ENCODE peak calls at places on chromosome 6, in seven cellular contexts. X is stomach, J is HepG2, L is sigmoid colon, H is K562, M is esophagus muscularis mucosa, R is SK-N-SH. G is an unnamed sample.
A peak's percentile ranks its signal among the peaks of the same experiment; 100 is the strongest.

GRCh38 chr6:108762394-108762793 is 85.8 kb upstream of the ARMC2 start:
- DNase-seq in X (no peak), J (no peak), L (no peak), H (no peak), M (no peak), R (no peak), G (no peak)

GRCh38 chr6:139371421-139372253 is 2.8 kb downstream of the CITED2 start:
- DNase-seq in X (no peak), J (no peak), L (no peak), H (no peak), M (peak; percentile 7), R (no peak), G (no peak)

GRCh38 chr6:34115396-34116314 is 30.2 kb downstream of the GRM4 start:
- DNase-seq in X (no peak), J (no peak), L (no peak), H (peak; percentile 87), M (no peak), R (no peak), G (no peak)

GRCh38 chr6:23980965-23981364 is 145.1 kb upstream of the NRSN1 start:
- DNase-seq in X (no peak), J (no peak), L (no peak), H (no peak), M (no peak), R (no peak), G (no peak)

GRCh38 chr6:90028080-90028778 is 134.0 kb downstream of the GJA10 start:
- DNase-seq in X (no peak), J (no peak), L (no peak), H (no peak), M (no peak), R (peak; percentile 8), G (no peak)

GRCh38 chr6:44219053-44219814 is 2.5 kb downstream of the MYMX start:
- DNase-seq in X (peak; percentile 88), J (peak; percentile 80), L (peak; percentile 95), H (peak; percentile 90), M (peak; percentile 95), R (peak; percentile 92), G (peak; percentile 85)

GRCh38 chr6:64217721-64218603 is 582.4 kb downstream of the PHF3 start:
- DNase-seq in X (no peak), J (no peak), L (no peak), H (no peak), M (no peak), R (no peak), G (no peak)

GRCh38 chr6:83168556-83168955 is 24.5 kb downstream of the PGM3 start:
- DNase-seq in X (no peak), J (no peak), L (no peak), H (no peak), M (no peak), R (no peak), G (no peak)

GRCh38 chr6:107600936-107601335 is 111.0 kb downstream of the SOBP start:
- DNase-seq in X (peak; percentile 52), J (peak; percentile 18), L (no peak), H (no peak), M (no peak), R (no peak), G (peak; percentile 22)

GRCh38 chr6:15879372-15880261 is 216.8 kb upstream of the DTNBP1 start:
- DNase-seq in X (peak; percentile 39), J (no peak), L (peak; percentile 92), H (peak; percentile 42), M (no peak), R (peak; percentile 76), G (peak; percentile 66)

GRCh38 chr6:26327450-26328264 is 37.3 kb upstream of the BTN3A2 start:
- DNase-seq in X (no peak), J (peak; percentile 88), L (no peak), H (peak; percentile 43), M (no peak), R (peak; percentile 21), G (peak; percentile 28)

GRCh38 chr6:128731249-128732165 is 151.4 kb upstream of the LAMA2 start:
- DNase-seq in X (no peak), J (peak; percentile 56), L (no peak), H (no peak), M (no peak), R (peak; percentile 7), G (no peak)

GRCh38 chr6:128129679-128130078 is 228.8 kb upstream of the THEMIS start:
- DNase-seq in X (no peak), J (no peak), L (no peak), H (no peak), M (no peak), R (no peak), G (no peak)

GRCh38 chr6:24632573-24632972 is 13.4 kb downstream of the KIAA0319 start:
- DNase-seq in X (no peak), J (no peak), L (no peak), H (no peak), M (no peak), R (no peak), G (no peak)

GRCh38 chr6:71236926-71237425 is 51.6 kb upstream of the OGFRL1 start:
- DNase-seq in X (no peak), J (no peak), L (no peak), H (no peak), M (no peak), R (no peak), G (no peak)

GRCh38 chr6:5278047-5278446 is 16.7 kb downstream of the FARS2 start:
- DNase-seq in X (no peak), J (no peak), L (no peak), H (no peak), M (no peak), R (no peak), G (no peak)

GRCh38 chr6:110999634-111000270 is 17.9 kb downstream of the RPF2 start:
- DNase-seq in X (no peak), J (peak; percentile 22), L (no peak), H (no peak), M (no peak), R (no peak), G (no peak)

GRCh38 chr6:112149719-112150263 is 62.4 kb downstream of the FAM229B start:
- DNase-seq in X (no peak), J (no peak), L (no peak), H (no peak), M (no peak), R (peak; percentile 49), G (no peak)

GRCh38 chr6:161085246-161085645 is 93.7 kb downstream of the MAP3K4 start:
- DNase-seq in X (no peak), J (no peak), L (no peak), H (no peak), M (no peak), R (no peak), G (no peak)

GRCh38 chr6:42103218-42103617 is 39.2 kb downstream of the C6orf132 start:
- DNase-seq in X (no peak), J (no peak), L (no peak), H (no peak), M (no peak), R (no peak), G (peak; percentile 59)

GRCh38 chr6:42101186-42101657 is 41.2 kb downstream of the C6orf132 start:
- DNase-seq in X (peak; percentile 58), J (peak; percentile 56), L (peak; percentile 69), H (no peak), M (no peak), R (no peak), G (peak; percentile 61)

GRCh38 chr6:42100029-42100901 is 42.2 kb downstream of the C6orf132 start:
- DNase-seq in X (no peak), J (peak; percentile 76), L (no peak), H (peak; percentile 65), M (no peak), R (no peak), G (peak; percentile 42)

GRCh38 chr6:42095776-42096541 is 45.6 kb downstream of the TAF8 start:
- DNase-seq in X (peak; percentile 41), J (peak; percentile 74), L (no peak), H (no peak), M (no peak), R (no peak), G (no peak)

GRCh38 chr6:42099340-42100028 is 42.9 kb downstream of the C6orf132 start:
- DNase-seq in X (peak; percentile 88), J (peak; percentile 39), L (no peak), H (peak; percentile 52), M (no peak), R (no peak), G (peak; percentile 85)
- TF ChIP-seq POLR2AphosphoS5 in X (peak; percentile 54), J (no peak), L (no peak), H (no peak), M (no peak), R (no peak), G (peak; percentile 43)

DNA sequence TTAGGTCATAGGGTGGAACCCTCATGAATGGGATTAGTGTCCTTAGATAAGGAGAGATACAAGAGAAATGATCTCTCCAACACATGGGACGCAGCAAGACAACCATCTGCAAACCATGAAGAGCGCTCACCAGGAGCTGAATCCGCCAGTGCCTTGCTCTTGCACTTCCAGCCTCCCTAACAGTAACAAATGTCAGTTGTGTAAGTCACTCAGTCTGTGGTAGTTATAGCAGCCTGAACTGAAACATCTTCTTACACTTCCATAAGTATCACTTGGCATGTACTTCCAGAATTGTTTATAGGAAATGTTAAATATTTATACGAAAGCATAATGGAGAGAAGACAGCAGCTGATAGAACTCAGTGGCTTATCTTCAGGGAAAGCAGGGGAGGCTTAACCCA is 49.4 kb downstream of the GCLC start:
- DNase-seq in X (no peak), J (no peak), L (no peak), H (no peak), M (no peak), R (no peak), G (no peak)
- TF ChIP-seq EP300 in X (no peak), J (no peak), L (no peak), H (no peak), M (no peak), R (no peak), G (no peak)

GRCh38 chr6:37126554-37126906 is 43.4 kb upstream of the PIM1 start:
- DNase-seq in X (no peak), J (no peak), L (no peak), H (peak; percentile 48), M (no peak), R (no peak), G (no peak)
- H3K4me3 ChIP-seq in X (no peak overlapping the region), J (peak overlapping the region; percentile 13), L (no peak overlapping the region), H (no peak overlapping the region), M (no peak overlapping the region), R (no peak overlapping the region), G (no peak overlapping the region)

DNA sequence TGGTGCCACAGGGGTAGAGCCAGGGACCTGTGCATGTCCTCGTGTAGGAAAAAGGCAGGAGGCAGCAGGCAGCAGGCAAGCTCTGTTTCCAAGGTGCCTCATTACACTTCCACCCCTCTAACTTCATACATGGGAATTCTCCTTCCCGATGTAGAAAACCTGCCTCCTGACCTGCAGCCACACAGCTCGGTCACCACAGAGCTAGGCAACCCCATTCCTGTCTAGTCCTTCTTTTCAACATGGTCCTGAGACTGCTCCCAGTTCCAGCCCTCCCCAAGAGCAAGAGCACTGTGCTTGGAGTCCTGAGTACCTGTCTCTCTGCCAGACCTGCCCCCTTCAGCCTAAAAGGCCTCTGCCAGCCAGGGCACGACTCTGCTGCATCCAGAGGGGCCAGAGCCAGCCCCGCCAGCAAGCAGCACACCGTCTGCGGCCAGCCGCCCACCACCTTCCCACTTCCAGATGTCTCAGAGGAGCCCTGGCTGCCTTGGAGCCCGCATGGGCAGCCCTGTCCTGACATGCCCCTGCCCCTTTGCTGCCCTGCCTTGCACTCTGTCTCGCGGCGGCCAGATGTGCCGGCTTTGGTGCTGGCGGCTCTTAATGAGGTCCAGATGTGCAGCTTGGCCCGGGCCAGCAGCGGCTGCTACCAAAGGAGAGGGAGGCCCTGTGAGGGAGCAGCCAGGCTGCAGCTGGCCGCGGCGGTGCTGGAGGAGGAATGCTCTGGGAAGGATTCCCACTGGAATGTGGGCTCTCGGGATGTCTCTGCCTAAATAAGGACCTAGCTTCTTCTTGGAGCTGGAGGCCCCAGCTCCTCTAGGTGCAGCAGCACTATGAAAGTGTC is 72.2 kb downstream of the FGD2 start:
- DNase-seq in X (peak; percentile 42), J (no peak), L (peak; percentile 94), H (no peak), M (no peak), R (peak; percentile 94), G (peak; percentile 64)
- TF ChIP-seq POLR2AphosphoS5 in X (peak; percentile 55), J (no peak), L (peak; percentile 35), H (no peak), M (peak; percentile 82), R (peak; percentile 63), G (peak; percentile 80)